ENCODE peak calls at places on chromosomes 6 and 20, in nine cellular contexts. O is GM23248, I is SK-N-SH, F is HCT116, L is PC-3, U is OCI-LY7, A is GM23338, T is neural progenitor cell, Q is MM.1S. C is an unnamed sample. For H3K4me1, the result is how much of the 10 kb centered on the place peaks cover.

GRCh38 chr6:170024940-170025339 is 265.9 kb downstream of the DLL1 start:
- DNase-seq in F (no peak), A (no peak), Q (no peak), L (peak), U (no peak), T (no peak), O (peak), I (peak), C (peak)

GRCh38 chr6:108115598-108116058 is 41.1 kb upstream of the OSTM1 start:
- DNase-seq in I (peak), L (peak), F (peak), O (peak), A (peak), U (no peak), T (peak), Q (no peak), C (peak)

GRCh38 chr20:6562111-6562510 is 205.4 kb upstream of the BMP2 start:
- DNase-seq in F (no peak), O (peak), A (no peak), L (peak), T (no peak), I (no peak), U (no peak), Q (no peak), C (peak)

GRCh38 chr6:89412071-89413005 is at the start of gene RRAGD:
- DNase-seq in A (peak), U (peak), O (peak), I (peak), L (peak), T (peak), Q (peak), F (peak), C (peak)

GRCh38 chr6:20319520-20320357 is 81.9 kb upstream of the E2F3 start:
- DNase-seq in O (no peak), A (no peak), U (peak), Q (peak), L (no peak), F (no peak), I (no peak), T (no peak), C (no peak)

GRCh38 chr6:144149894-144150672 is at the start of gene STX11:
- DNase-seq in O (peak), F (no peak), I (peak), A (peak), Q (peak), T (peak), L (peak), U (peak), C (peak)

GRCh38 chr20:19802099-19802491 is 44.0 kb downstream of the RIN2 start:
- DNase-seq in O (no peak), I (no peak), T (no peak), Q (no peak), A (no peak), U (no peak), F (no peak), L (no peak), C (no peak)

GRCh38 chr6:56613247-56613851 is 29.3 kb downstream of the DST start:
- DNase-seq in A (no peak), F (no peak), Q (no peak), I (no peak), O (no peak), U (no peak), T (no peak), L (no peak), C (no peak)

GRCh38 chr20:24365685-24366084 is 103.7 kb upstream of the SYNDIG1 start:
- DNase-seq in F (no peak), O (no peak), Q (no peak), A (no peak), I (no peak), T (no peak), U (no peak), L (no peak), C (no peak)

GRCh38 chr20:1588166-1588868 is 30.8 kb upstream of the SIRPD start:
- DNase-seq in F (no peak), Q (no peak), O (no peak), L (no peak), U (no peak), I (no peak), A (no peak), T (no peak), C (no peak)

GRCh38 chr6:103893082-103893481 is 966.6 kb downstream of the HACE1 start:
- DNase-seq in A (no peak), I (peak), L (no peak), Q (no peak), U (no peak), T (no peak), O (no peak), F (no peak), C (peak)

GRCh38 chr6:37174515-37175331 is 4.8 kb downstream of the PIM1 start:
- DNase-seq in I (no peak), T (no peak), A (peak), F (no peak), O (no peak), U (no peak), Q (no peak), L (no peak), C (no peak)

GRCh38 chr6:88870728-88871330 is 92.6 kb downstream of the RNGTT start:
- DNase-seq in O (peak), Q (peak), F (peak), U (peak), I (peak), L (peak), T (peak), A (peak), C (peak)

GRCh38 chr6:167980911-167981310 is 16.6 kb upstream of the KIF25 start:
- DNase-seq in T (no peak), L (no peak), O (no peak), F (no peak), A (no peak), U (no peak), Q (no peak), I (no peak), C (no peak)

GRCh38 chr6:166693880-166694279 is 66.8 kb upstream of the RPS6KA2 start:
- DNase-seq in L (peak), F (peak), O (no peak), U (no peak), T (no peak), I (no peak), A (no peak), Q (no peak), C (no peak)

GRCh38 chr6:166691199-166691598 is 64.1 kb upstream of the RPS6KA2 start:
- DNase-seq in T (no peak), I (no peak), Q (no peak), L (peak), F (peak), U (no peak), O (peak), A (no peak), C (peak)

GRCh38 chr6:166688901-166689300 is 61.9 kb upstream of the RPS6KA2 start:
- DNase-seq in O (no peak), L (no peak), T (no peak), A (no peak), U (no peak), Q (no peak), I (no peak), F (no peak), C (no peak)

GRCh38 chr6:166692723-166693302 is 65.8 kb upstream of the RPS6KA2 start:
- DNase-seq in L (no peak), T (no peak), F (no peak), U (no peak), O (no peak), Q (no peak), I (no peak), A (no peak), C (no peak)

DNA sequence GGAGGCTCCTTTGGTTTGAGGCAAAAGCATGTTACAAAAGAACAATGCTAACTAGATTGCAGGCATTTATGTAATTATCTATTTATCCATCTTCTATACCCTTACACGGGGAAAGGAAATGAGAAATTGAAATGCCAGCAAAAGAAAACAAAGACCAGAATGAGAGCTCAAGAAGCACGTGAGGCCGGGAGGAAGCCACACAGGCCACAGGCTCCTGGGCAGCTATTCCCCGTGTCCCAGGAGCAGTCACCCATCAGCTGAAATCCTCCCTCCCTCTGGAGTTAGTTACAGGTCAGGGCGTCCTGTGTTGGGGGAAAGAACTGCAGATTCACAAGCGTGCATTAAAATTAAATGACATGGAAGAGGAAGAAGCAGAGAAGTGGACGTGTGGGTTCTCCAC is 64.7 kb upstream of the RPS6KA2 start:
- DNase-seq in U (no peak), T (no peak), Q (no peak), A (no peak), L (no peak), O (no peak), F (no peak), I (no peak), C (no peak)
- TF ChIP-seq EZH2phosphoT487 in U (no peak), T (no peak), Q (no peak), A (no peak), L (no peak), O (no peak), F (no peak), I (no peak), C (no peak)

DNA sequence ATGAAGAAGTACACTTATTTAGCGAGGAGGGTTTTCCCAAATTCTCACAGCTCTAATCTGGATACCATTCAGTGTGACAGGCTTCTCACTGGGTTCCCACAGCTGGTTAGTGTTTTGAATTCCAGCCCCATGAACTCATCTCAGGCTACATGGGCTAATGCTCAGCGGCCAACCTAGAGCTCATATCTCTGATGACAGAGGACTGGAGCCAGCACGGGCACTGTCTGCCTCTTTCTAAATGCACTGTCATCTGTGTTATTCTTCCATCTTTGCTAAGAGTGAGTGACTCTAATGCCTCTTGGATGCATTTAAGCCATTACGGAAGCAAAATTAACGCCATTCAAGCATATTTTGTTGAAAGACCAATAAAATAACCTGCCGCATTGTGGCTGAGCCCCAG is 308.9 kb upstream of the JAG1 start:
- DNase-seq in L (peak), F (no peak), Q (no peak), U (no peak), I (no peak), A (no peak), O (peak), T (no peak), C (peak)
- H3K4me1 ChIP-seq in L (under half), F (under half), Q (under half), U (under half), I (under half), A (under half), O (under half), T (under half), C (under half)

GRCh38 chr6:129744201-129744879 is 34.4 kb upstream of the ARHGAP18 start:
- DNase-seq in L (peak), O (peak), Q (no peak), F (peak), A (peak), I (no peak), T (no peak), U (peak), C (peak)
- H3K27ac ChIP-seq in L (peak), O (no peak), Q (no peak), F (peak), A (no peak), I (peak), T (no peak), U (no peak), C (peak)

GRCh38 chr6:22194188-22194921 is 102.5 kb downstream of the PRL start:
- DNase-seq in L (no peak), U (no peak), A (no peak), I (no peak), O (peak), Q (no peak), F (no peak), T (no peak), C (no peak)
- TF ChIP-seq EZH2phosphoT487 in L (no peak), U (no peak), A (no peak), I (no peak), O (no peak), Q (no peak), F (no peak), T (no peak), C (no peak)

GRCh38 chr20:44001667-44002596 is 87.3 kb downstream of the TOX2 start:
- DNase-seq in U (no peak), Q (peak), T (no peak), F (peak), O (no peak), I (no peak), L (no peak), A (no peak), C (no peak)

GRCh38 chr20:44003609-44004008 is 89.0 kb downstream of the TOX2 start:
- DNase-seq in A (no peak), I (no peak), F (no peak), U (no peak), L (no peak), O (no peak), T (no peak), Q (no peak), C (no peak)

GRCh38 chr20:43996240-43996930 is 81.7 kb downstream of the TOX2 start:
- DNase-seq in A (no peak), F (no peak), T (no peak), I (no peak), Q (no peak), O (no peak), L (no peak), U (no peak), C (no peak)

GRCh38 chr20:44002861-44003260 is 88.2 kb downstream of the TOX2 start:
- DNase-seq in U (no peak), I (no peak), F (no peak), L (no peak), O (no peak), A (no peak), Q (no peak), T (no peak), C (no peak)

DNA sequence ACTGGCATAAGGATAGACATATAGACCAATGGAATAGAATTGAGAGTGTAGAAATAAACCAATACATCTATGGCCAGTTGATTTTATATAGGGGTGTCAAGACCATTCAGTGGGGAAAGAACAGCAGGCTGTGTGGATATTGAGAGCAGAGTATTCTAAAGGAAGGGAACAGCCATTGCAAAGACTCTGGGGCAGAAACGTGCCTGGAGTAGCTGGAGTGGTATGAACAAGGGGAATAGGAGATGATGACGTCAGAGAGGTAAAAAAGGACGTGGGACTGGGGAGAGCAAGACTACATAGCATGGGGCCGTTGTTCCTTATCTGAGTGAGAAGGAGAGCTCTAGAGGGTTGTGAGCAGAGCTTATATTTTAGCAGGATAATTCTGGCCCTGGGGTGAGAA is 85.2 kb downstream of the TOX2 start:
- DNase-seq in I (no peak), Q (no peak), A (no peak), T (no peak), O (no peak), L (no peak), F (no peak), U (no peak), C (no peak)
- H3K4me1 ChIP-seq in I (under half), Q (under half), A (under half), T (under half), O (under half), L (under half), F (under half), U (under half), C (under half)

DNA sequence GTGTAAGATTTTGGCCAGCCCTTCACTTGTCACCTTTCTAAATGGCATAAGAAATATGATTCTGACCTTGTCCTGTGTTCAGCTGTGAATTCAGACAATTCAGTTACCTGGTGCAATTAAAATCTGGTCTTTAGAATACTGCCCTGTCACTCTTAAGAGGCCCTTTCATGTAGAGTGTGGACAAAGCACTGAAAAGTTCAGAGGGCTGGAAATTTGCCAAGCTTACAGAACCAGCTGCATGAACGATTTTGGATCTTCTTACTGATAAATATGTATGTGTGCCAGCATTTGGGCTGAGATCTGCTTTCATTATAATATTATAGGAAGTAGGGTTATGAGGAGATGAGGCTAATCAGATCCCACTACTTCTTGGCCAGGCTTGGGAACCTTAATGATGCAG is 116.0 kb downstream of the QRSL1 start:
- DNase-seq in O (no peak), L (no peak), T (no peak), Q (no peak), A (no peak), F (no peak), I (no peak), U (no peak), C (no peak)
- H3K27ac ChIP-seq in O (no peak), L (peak), T (no peak), Q (no peak), A (no peak), F (no peak), I (no peak), U (no peak), C (peak)

DNA sequence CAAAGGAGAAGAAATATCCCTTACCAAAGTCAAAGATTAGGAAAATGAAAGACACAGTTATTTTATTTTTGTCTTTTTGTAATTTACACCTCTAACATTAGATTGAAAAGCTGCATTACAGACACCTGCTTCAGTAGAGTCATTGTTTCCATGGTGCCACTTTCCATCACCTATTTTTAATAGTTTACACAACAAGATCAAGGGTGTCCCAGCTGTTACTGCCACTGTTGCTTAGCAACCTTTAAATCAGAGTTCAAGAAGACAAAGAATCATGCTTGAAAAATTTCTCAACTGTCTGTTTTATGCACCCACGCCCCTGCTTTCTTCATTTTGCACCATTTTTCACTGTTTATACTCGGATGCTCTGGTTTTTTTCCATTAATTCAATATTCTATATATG is 668.2 kb upstream of the GJE1 start:
- DNase-seq in L (peak), A (no peak), Q (peak), O (peak), I (no peak), F (no peak), U (peak), T (no peak), C (peak)
- TF ChIP-seq EZH2phosphoT487 in L (no peak), A (no peak), Q (no peak), O (no peak), I (no peak), F (no peak), U (no peak), T (no peak), C (no peak)

DNA sequence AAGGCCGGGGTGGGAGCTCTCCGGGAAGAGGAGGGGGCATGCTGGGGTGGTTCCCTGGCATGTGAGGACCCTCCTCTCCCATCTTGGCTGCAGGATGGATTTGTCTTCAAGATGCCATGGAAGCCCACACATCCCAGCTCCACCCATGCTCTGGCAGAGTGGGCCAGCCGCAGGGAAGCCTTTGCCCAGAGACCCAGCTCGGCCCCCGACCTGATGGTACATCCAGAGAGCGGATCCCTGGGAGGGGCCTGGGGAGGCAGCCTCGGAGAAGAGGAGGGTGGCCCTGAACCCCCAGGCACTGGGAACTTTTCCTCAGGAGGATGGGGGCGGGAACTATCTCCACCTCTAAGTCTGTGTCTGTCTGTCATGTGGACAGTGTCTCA is 4.8 kb downstream of the CDC25B start:
- DNase-seq in F (no peak), I (no peak), A (no peak), L (no peak), T (no peak), O (no peak), Q (no peak), U (no peak), C (no peak)
- H3K4me1 ChIP-seq in F (half or more), I (under half), A (under half), L (under half), T (under half), O (under half), Q (under half), U (under half), C (under half)